ENCODE peak calls at places on chromosome 22, in five cellular contexts. L is ovary, F is body of pancreas, X is SK-N-SH, W is testis. S is an unnamed sample.
A peak's percentile ranks its signal among the peaks of the same experiment; 100 is the strongest.

GRCh38 chr22:40067639-40068038 is 72.9 kb downstream of the FAM83F start:
- DNase-seq in X (no peak), W (no peak), F (no peak), L (no peak), S (no peak)

GRCh38 chr22:45335021-45335818 is 25.5 kb downstream of the FAM118A start:
- DNase-seq in W (peak; percentile 50), F (no peak), X (peak; percentile 48), L (no peak), S (no peak)

GRCh38 chr22:45876136-45877035 is 100.6 kb downstream of the WNT7B start:
- DNase-seq in F (no peak), W (peak; percentile 11), L (peak; percentile 13), X (no peak), S (peak; percentile 11)

GRCh38 chr22:45574069-45574703 is 71.5 kb downstream of the FBLN1 start:
- DNase-seq in L (no peak), X (no peak), W (no peak), F (no peak), S (no peak)

GRCh38 chr22:44622685-44623084 is 79.3 kb upstream of the PRR5 start:
- DNase-seq in L (no peak), F (no peak), X (no peak), W (no peak), S (no peak)

GRCh38 chr22:19177164-19178064 is 1.1 kb downstream of the SLC25A1 start:
- DNase-seq in X (no peak), F (no peak), W (no peak), L (peak; percentile 44), S (no peak)

GRCh38 chr22:37243402-37244113 is 511 bp downstream of the RAC2 start:
- DNase-seq in X (peak; percentile 25), L (no peak), W (no peak), F (no peak), S (no peak)

GRCh38 chr22:38494498-38494897 is 11.6 kb downstream of the DDX17 start:
- DNase-seq in W (no peak), X (no peak), F (no peak), L (no peak), S (no peak)

GRCh38 chr22:20652130-20652529 is 121.8 kb upstream of the SERPIND1 start:
- DNase-seq in X (no peak), W (no peak), F (no peak), L (no peak), S (no peak)

GRCh38 chr22:36243996-36244395 is 4.7 kb upstream of the APOL2 start:
- DNase-seq in L (no peak), W (no peak), X (no peak), F (no peak), S (peak; percentile 14)

GRCh38 chr22:38202437-38203089 is 769 bp downstream of the MAFF start:
- DNase-seq in F (peak; percentile 92), X (peak; percentile 76), L (peak; percentile 97), W (peak; percentile 93), S (peak; percentile 93)

GRCh38 chr22:40182231-40182835 is 4.6 kb downstream of the TNRC6B start:
- DNase-seq in W (no peak), F (no peak), X (no peak), L (no peak), S (no peak)

GRCh38 chr22:22072169-22072836 is 89.7 kb upstream of the TOP3B start:
- DNase-seq in W (no peak), X (no peak), F (no peak), L (no peak), S (no peak)

GRCh38 chr22:19962909-19963806 is 21.5 kb upstream of the TXNRD2 start:
- DNase-seq in F (peak; percentile 95), X (no peak), L (no peak), W (no peak), S (no peak)

GRCh38 chr22:22609271-22609670 is 35.1 kb upstream of the GGTLC2 start:
- DNase-seq in X (no peak), W (no peak), F (no peak), L (no peak), S (no peak)

GRCh38 chr22:26601726-26602125 is 11.8 kb upstream of the TPST2 start:
- DNase-seq in L (no peak), X (no peak), W (no peak), F (no peak), S (no peak)

GRCh38 chr22:33860386-33860785 is 59.9 kb downstream of the LARGE1 start:
- DNase-seq in X (no peak), W (no peak), F (no peak), L (no peak), S (no peak)

GRCh38 chr22:38835888-38836301 is 7.9 kb downstream of the NPTXR start:
- DNase-seq in L (no peak), X (no peak), W (no peak), F (no peak), S (no peak)

GRCh38 chr22:35023692-35024363 is 42.1 kb upstream of the ISX start:
- DNase-seq in W (peak; percentile 92), F (peak; percentile 78), L (peak; percentile 66), X (peak; percentile 72), S (peak; percentile 24)

GRCh38 chr22:35631597-35631996 is 14.5 kb upstream of the MB start:
- DNase-seq in X (peak; percentile 60), F (peak; percentile 75), L (no peak), W (peak; percentile 59), S (no peak)

GRCh38 chr22:29004647-29005371 is 56.8 kb downstream of the C22orf31 start:
- DNase-seq in W (peak; percentile 30), F (peak; percentile 86), L (peak; percentile 47), X (peak; percentile 28), S (peak; percentile 23)

GRCh38 chr22:29203883-29204282 is 1.8 kb upstream of the EMID1 start:
- DNase-seq in X (no peak), W (no peak), L (no peak), F (no peak), S (no peak)

GRCh38 chr22:39456262-39457046 is at the start of gene MGAT3:
- DNase-seq in F (no peak), W (peak; percentile 48), X (peak; percentile 57), L (no peak), S (no peak)

GRCh38 chr22:45526768-45527360 is 24.2 kb downstream of the FBLN1 start:
- DNase-seq in L (no peak), F (no peak), W (no peak), X (no peak), S (peak; percentile 43)

GRCh38 chr22:25777870-25778269 is 35.9 kb downstream of the MYO18B start:
- DNase-seq in X (peak; percentile 74), W (peak; percentile 35), F (no peak), L (no peak), S (no peak)

GRCh38 chr22:17559188-17559587 is 4.1 kb upstream of the SLC25A18 start:
- DNase-seq in L (no peak), X (no peak), W (no peak), F (no peak), S (no peak)

GRCh38 chr22:44671742-44672141 is 30.3 kb upstream of the PRR5 start:
- DNase-seq in W (no peak), X (no peak), L (no peak), F (no peak), S (no peak)

GRCh38 chr22:36925388-36926290 is 12.2 kb downstream of the CSF2RB start:
- DNase-seq in X (no peak), L (no peak), W (no peak), F (no peak), S (no peak)

GRCh38 chr22:33325232-33326004 is 267.2 kb upstream of the SYN3 start:
- DNase-seq in X (no peak), W (no peak), L (no peak), F (no peak), S (no peak)

GRCh38 chr22:42340695-42341383 is 70.4 kb upstream of the TCF20 start:
- DNase-seq in W (no peak), F (peak; percentile 46), X (peak; percentile 74), L (no peak), S (peak; percentile 37)
- H3K4me3 ChIP-seq in W (no peak overlapping the region), F (no peak overlapping the region), X (no peak overlapping the region), L (no peak overlapping the region), S (no peak overlapping the region)

DNA sequence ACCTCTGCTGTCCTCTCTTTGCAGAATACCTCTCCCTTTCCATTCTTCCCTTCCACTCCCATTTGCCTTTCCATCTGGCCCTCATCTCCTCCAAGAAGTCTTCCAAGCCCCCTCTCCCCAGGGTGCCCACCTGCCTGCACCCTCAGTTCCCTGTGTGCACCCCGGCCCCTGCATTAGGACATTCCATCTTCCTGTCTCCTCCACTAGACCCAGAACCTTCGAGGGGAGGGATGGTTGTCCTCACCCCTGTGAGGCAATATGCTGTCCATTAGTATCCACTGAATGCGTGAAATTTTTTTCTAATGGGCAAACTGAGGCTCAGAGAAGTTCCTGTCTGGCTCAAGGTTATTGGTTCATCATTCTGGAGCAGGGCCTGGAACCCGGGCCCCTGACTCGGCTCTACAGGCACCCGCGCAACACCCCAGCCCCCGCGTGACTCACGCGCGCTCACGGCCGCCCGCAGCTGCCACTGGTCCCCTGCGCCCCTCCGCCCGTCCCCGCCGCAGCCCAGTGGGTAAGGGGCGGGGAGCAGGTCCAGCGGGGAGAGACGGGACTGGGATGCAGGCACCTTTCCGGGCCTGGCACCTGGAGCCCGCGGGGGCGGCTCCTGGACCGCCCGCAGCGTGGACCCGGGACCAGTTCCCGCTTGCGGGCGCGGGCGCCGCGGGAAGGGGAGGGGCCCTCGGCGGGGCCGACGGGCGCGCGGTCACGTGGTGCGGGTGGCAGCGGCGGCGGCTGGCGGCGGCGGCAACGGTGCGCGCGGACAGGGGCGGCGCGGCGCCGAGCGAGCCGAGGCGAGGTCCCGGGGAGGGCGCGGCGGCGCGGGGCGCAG is 7.0 kb downstream of the SEPTIN3 start:
- DNase-seq in X (peak; percentile 84), F (peak; percentile 65), L (no peak), W (peak; percentile 37), S (no peak)
- H3K9me3 ChIP-seq in X (no peaks in the 10 kb centered on the region), F (no peaks in the 10 kb centered on the region), L (no peaks in the 10 kb centered on the region), W (no peaks in the 10 kb centered on the region), S (no peaks in the 10 kb centered on the region)

DNA sequence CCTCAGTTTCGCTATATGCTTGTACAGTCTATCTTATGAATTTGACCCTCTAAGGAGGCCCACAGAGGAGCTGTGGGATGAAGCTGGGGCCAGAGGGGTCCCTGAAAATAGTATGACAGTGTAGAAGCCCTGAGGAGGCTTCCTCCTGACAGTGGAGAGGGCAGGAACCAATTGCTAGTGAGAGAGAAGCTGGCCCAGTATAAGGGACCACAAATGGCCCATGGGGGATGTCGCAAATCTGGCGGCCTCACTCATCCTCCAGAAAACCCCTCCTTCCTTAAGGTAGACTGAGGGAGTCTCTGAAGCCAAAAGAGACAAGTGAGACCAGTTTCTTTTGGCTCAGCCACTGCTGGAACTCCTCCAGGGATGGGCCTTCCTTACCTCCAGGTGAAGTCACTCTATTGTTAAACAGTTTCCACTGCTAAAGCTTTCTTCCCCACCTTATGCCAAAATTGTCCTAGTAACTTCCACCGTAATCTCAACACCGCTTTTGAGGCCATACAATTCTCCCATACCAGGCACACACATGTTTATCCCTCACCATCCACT is 17.8 kb upstream of the CASTOR1 start:
- DNase-seq in X (no peak), L (no peak), W (no peak), F (no peak), S (no peak)
- H3K27ac ChIP-seq in X (no peak overlapping the region), L (no peak overlapping the region), W (no peak overlapping the region), F (no peak overlapping the region), S (peak overlapping the region; percentile 76)

DNA sequence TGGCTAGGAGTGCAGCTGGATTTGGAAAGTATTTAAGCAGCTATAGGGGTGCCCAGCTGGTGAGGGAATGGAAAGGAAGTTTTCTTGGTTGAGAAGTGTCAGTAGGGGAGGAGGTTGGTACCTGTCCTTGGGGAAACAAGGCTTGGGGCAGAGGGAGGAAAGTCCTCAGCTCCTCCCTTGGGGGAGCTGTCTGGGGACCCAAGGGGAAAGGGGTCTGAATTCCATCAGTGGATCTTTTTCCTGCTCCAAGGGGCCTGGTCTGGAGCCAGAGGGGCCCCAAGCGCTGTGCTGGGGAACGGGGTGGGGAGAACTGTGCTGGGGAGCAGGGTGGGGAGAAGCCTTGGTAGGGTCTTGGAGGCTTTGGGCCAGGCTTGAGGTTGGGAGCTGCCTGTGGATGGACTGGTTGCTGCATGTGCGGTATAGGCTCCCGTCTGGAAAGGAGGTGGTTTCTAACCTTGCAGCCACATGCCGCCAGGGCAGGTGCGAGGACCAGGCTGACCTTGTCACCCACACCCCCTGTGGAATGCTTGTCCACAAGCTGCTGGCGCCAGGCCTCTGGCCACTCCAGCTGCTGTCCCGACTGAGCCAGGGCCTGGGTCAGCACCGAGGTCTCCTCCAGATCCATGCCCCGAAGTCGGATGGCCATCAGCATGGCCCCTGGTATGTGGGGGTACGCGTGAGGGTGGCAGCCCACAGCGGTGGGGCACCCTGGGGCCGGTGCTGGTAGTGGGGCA is 963 bp downstream of the TYMP start:
- DNase-seq in F (no peak), W (no peak), X (no peak), L (no peak), S (no peak)
- H3K4me3 ChIP-seq in F (no peak overlapping the region), W (peak overlapping the region; percentile 56), X (no peak overlapping the region), L (no peak overlapping the region), S (no peak overlapping the region)

S was measured in uterus.